ENCODE peak calls at places on chromosome 15, in eight cellular contexts. N is body of pancreas; L is activated effector memory CD4-positive, alpha-beta T cell treated with anti-CD3 and anti-CD28 coated beads, Interleukin-2, amount 50 U/mL, for 16 hours; M is Right ventricle myocardium superior; B is cardiac fibroblast; G is midbrain; I is fibroblast of lung; D is endothelial cell. J is an unnamed sample.

GRCh38 chr15:40768492-40769309 is 1.1 kb upstream of the C15orf62 start:
- DNase-seq in N (no peak), L (no peak), M (no peak), B (no peak), G (no peak), I (no peak), D (no peak), J (no peak)

GRCh38 chr15:70432924-70433500 is 330.3 kb downstream of the UACA start:
- DNase-seq in N (no peak), L (no peak), M (no peak), B (no peak), G (no peak), I (no peak), D (no peak), J (no peak)

GRCh38 chr15:37900286-37901221 is 33.9 kb upstream of the TMCO5A start:
- DNase-seq in N (no peak), L (no peak), M (no peak), B (peak; percentile 65), G (no peak), I (peak; percentile 64), D (no peak), J (no peak)

GRCh38 chr15:101027920-101028319 is 108.8 kb downstream of the LRRK1 start:
- DNase-seq in N (no peak), L (no peak), M (no peak), B (no peak), G (no peak), I (no peak), D (no peak), J (no peak)

GRCh38 chr15:22806664-22807063 is 20.2 kb downstream of the NIPA1 start:
- DNase-seq in N (no peak), L (peak; percentile 12), M (no peak), B (peak; percentile 18), G (no peak), I (no peak), D (no peak), J (no peak)

GRCh38 chr15:64892850-64893403 is 18.8 kb upstream of the ANKDD1A start:
- DNase-seq in N (no peak), L (peak; percentile 74), M (no peak), B (no peak), G (no peak), I (no peak), D (no peak), J (no peak)

GRCh38 chr15:19944261-19944888 is 597.2 kb downstream of the GOLGA6L6 start:
- DNase-seq in N (no peak), L (no peak), M (no peak), B (no peak), G (no peak), I (no peak), D (no peak), J (no peak)

GRCh38 chr15:89874926-89875564 is 18.7 kb downstream of the AP3S2 start:
- DNase-seq in N (peak; percentile 88), L (peak; percentile 93), M (peak; percentile 91), B (peak; percentile 83), G (peak; percentile 73), I (peak; percentile 57), D (peak; percentile 80), J (no peak)

GRCh38 chr15:55457401-55458022 is 49.2 kb downstream of the PIERCE2 start:
- DNase-seq in N (no peak), L (no peak), M (no peak), B (no peak), G (no peak), I (no peak), D (no peak), J (no peak)

GRCh38 chr15:65470866-65471265 is 46.6 kb downstream of the DPP8 start:
- DNase-seq in N (no peak), L (no peak), M (no peak), B (no peak), G (no peak), I (no peak), D (no peak), J (no peak)

GRCh38 chr15:28981351-28981720 is 95.6 kb downstream of the APBA2 start:
- DNase-seq in N (no peak), L (no peak), M (no peak), B (no peak), G (no peak), I (peak; percentile 70), D (no peak), J (no peak)

GRCh38 chr15:50166216-50166615 is 15.8 kb upstream of the SLC27A2 start:
- DNase-seq in N (no peak), L (no peak), M (no peak), B (peak; percentile 67), G (no peak), I (peak; percentile 88), D (no peak), J (no peak)